ENCODE peak calls at places on chromosomes 6 and 20, in seven cellular contexts. One of them, this sample, is unnamed.

GRCh38 chr20:4234128-4234527 is 218.8 kb upstream of the RNF24 start:
- DNase-seq in endothelial cell of umbilical vein: peak; percentile 12
- DNase-seq in PC-9: no peak
- DNase-seq in A172: peak; percentile 87
- DNase-seq in M059J: peak; percentile 77
- DNase-seq in HS-5: no peak
- DNase-seq in coronary artery: no peak
- DNase-seq in this sample: no peak

GRCh38 chr20:9989066-9989724 is 45.6 kb upstream of the ANKEF1 start:
- DNase-seq in endothelial cell of umbilical vein: peak; percentile 33
- DNase-seq in PC-9: no peak
- DNase-seq in A172: no peak
- DNase-seq in M059J: peak; percentile 52
- DNase-seq in HS-5: peak; percentile 31
- DNase-seq in coronary artery: no peak
- DNase-seq in this sample: no peak

GRCh38 chr6:152552616-152553209 is 84.4 kb downstream of the SYNE1 start:
- DNase-seq in endothelial cell of umbilical vein: peak; percentile 88
- DNase-seq in PC-9: peak; percentile 38
- DNase-seq in A172: peak; percentile 55
- DNase-seq in M059J: peak; percentile 60
- DNase-seq in HS-5: no peak
- DNase-seq in coronary artery: no peak
- DNase-seq in this sample: no peak

GRCh38 chr6:149566372-149567193 is at the start of gene GINM1:
- DNase-seq in endothelial cell of umbilical vein: peak; percentile 68
- DNase-seq in PC-9: peak; percentile 31
- DNase-seq in A172: no peak
- DNase-seq in M059J: peak; percentile 62
- DNase-seq in HS-5: no peak
- DNase-seq in coronary artery: peak; percentile 75
- DNase-seq in this sample: peak; percentile 64

GRCh38 chr6:29995346-29995777 is 53.0 kb downstream of the HLA-A start:
- DNase-seq in endothelial cell of umbilical vein: peak; percentile 71
- DNase-seq in PC-9: no peak
- DNase-seq in A172: peak; percentile 7
- DNase-seq in M059J: peak; percentile 47
- DNase-seq in HS-5: no peak
- DNase-seq in coronary artery: no peak
- DNase-seq in this sample: no peak

GRCh38 chr6:128572286-128572685 is 51.9 kb upstream of the PTPRK start:
- DNase-seq in endothelial cell of umbilical vein: no peak
- DNase-seq in PC-9: no peak
- DNase-seq in A172: no peak
- DNase-seq in M059J: no peak
- DNase-seq in HS-5: no peak
- DNase-seq in coronary artery: no peak
- DNase-seq in this sample: no peak

GRCh38 chr6:121135425-121135824 is 198.9 kb downstream of the TBC1D32 start:
- DNase-seq in endothelial cell of umbilical vein: no peak
- DNase-seq in PC-9: no peak
- DNase-seq in A172: no peak
- DNase-seq in M059J: no peak
- DNase-seq in HS-5: no peak
- DNase-seq in coronary artery: no peak
- DNase-seq in this sample: no peak

GRCh38 chr6:151021878-151022277 is 156.4 kb downstream of the MTHFD1L start:
- DNase-seq in endothelial cell of umbilical vein: peak; percentile 68
- DNase-seq in PC-9: no peak
- DNase-seq in A172: no peak
- DNase-seq in M059J: peak; percentile 69
- DNase-seq in HS-5: no peak
- DNase-seq in coronary artery: no peak
- DNase-seq in this sample: no peak

GRCh38 chr20:35171753-35172433 is at the start of gene PROCR:
- DNase-seq in endothelial cell of umbilical vein: peak; percentile 98
- DNase-seq in PC-9: peak; percentile 85
- DNase-seq in A172: peak; percentile 99
- DNase-seq in M059J: peak; percentile 99
- DNase-seq in HS-5: peak; percentile 92
- DNase-seq in coronary artery: peak; percentile 87
- DNase-seq in this sample: peak; percentile 87

GRCh38 chr20:9740486-9740885 is 98.4 kb downstream of the PAK5 start:
- DNase-seq in endothelial cell of umbilical vein: no peak
- DNase-seq in PC-9: no peak
- DNase-seq in A172: no peak
- DNase-seq in M059J: no peak
- DNase-seq in HS-5: no peak
- DNase-seq in coronary artery: no peak
- DNase-seq in this sample: no peak

GRCh38 chr6:170532867-170533488 is 20.1 kb downstream of the PSMB1 start:
- DNase-seq in endothelial cell of umbilical vein: no peak
- DNase-seq in PC-9: no peak
- DNase-seq in A172: no peak
- DNase-seq in M059J: no peak
- DNase-seq in HS-5: no peak
- DNase-seq in coronary artery: no peak
- DNase-seq in this sample: no peak

GRCh38 chr20:44038681-44039123 is 124.0 kb downstream of the TOX2 start:
- DNase-seq in endothelial cell of umbilical vein: no peak
- DNase-seq in PC-9: no peak
- DNase-seq in A172: no peak
- DNase-seq in M059J: no peak
- DNase-seq in HS-5: no peak
- DNase-seq in coronary artery: no peak
- DNase-seq in this sample: no peak

GRCh38 chr20:35320396-35321126 is 28.3 kb upstream of the FAM83C start:
- DNase-seq in endothelial cell of umbilical vein: no peak
- DNase-seq in PC-9: peak; percentile 66
- DNase-seq in A172: peak; percentile 98
- DNase-seq in M059J: peak; percentile 99
- DNase-seq in HS-5: no peak
- DNase-seq in coronary artery: no peak
- DNase-seq in this sample: peak; percentile 44

GRCh38 chr6:156980515-156980914 is 203.3 kb downstream of the ARID1B start:
- DNase-seq in endothelial cell of umbilical vein: no peak
- DNase-seq in PC-9: peak; percentile 63
- DNase-seq in A172: no peak
- DNase-seq in M059J: peak; percentile 47
- DNase-seq in HS-5: no peak
- DNase-seq in coronary artery: no peak
- DNase-seq in this sample: no peak

GRCh38 chr6:70797625-70798024 is 129.9 kb downstream of the SMAP1 start:
- DNase-seq in endothelial cell of umbilical vein: no peak
- DNase-seq in PC-9: no peak
- DNase-seq in A172: no peak
- DNase-seq in M059J: no peak
- DNase-seq in HS-5: no peak
- DNase-seq in coronary artery: no peak
- DNase-seq in this sample: no peak